ENCODE peak calls at places on chromosomes 2 and 18, in six cellular contexts. R is tibial artery, E is tibial nerve, D is psoas muscle, X is fibroblast of lung, B is SJSA1. J is an unnamed sample. For H3K4me1, the result is how much of the 10 kb centered on the place peaks cover.

GRCh38 chr2:26580751-26581150 is 60.4 kb downstream of the CIB4 start:
- DNase-seq in D (no peak), E (no peak), R (no peak), X (no peak), B (no peak), J (no peak)

GRCh38 chr18:38022247-38022646 is 456.6 kb upstream of the CELF4 start:
- DNase-seq in B (no peak), E (no peak), X (no peak), R (no peak), D (no peak), J (no peak)

GRCh38 chr2:239393401-239393940 is 7.3 kb downstream of the HDAC4 start:
- DNase-seq in E (no peak), D (peak), X (peak), B (no peak), R (no peak), J (no peak)

GRCh38 chr2:203500297-203500696 is 34.8 kb downstream of the RAPH1 start:
- DNase-seq in E (no peak), R (no peak), D (no peak), X (no peak), B (no peak), J (no peak)

GRCh38 chr2:85277416-85278158 is 50.2 kb downstream of the TGOLN2 start:
- DNase-seq in B (peak), R (no peak), X (peak), D (peak), E (peak), J (no peak)

GRCh38 chr18:22490429-22490846 is 72.7 kb upstream of the CTAGE1 start:
- DNase-seq in E (no peak), X (no peak), B (no peak), D (no peak), R (no peak), J (no peak)

GRCh38 chr2:20931346-20931745 is 108.4 kb upstream of the LDAH start:
- DNase-seq in X (no peak), R (no peak), B (no peak), E (no peak), D (no peak), J (no peak)

GRCh38 chr2:229714736-229715541 is 584 bp upstream of the DNER start:
- DNase-seq in D (peak), X (peak), R (peak), E (peak), B (peak), J (peak)

GRCh38 chr2:70981866-70982810 is 3.7 kb downstream of the ANKRD53 start:
- DNase-seq in R (peak), X (no peak), B (no peak), E (no peak), D (no peak), J (no peak)

GRCh38 chr18:44513233-44513632 is 167.5 kb upstream of the SETBP1 start:
- DNase-seq in B (no peak), D (no peak), X (no peak), E (no peak), R (no peak), J (no peak)

GRCh38 chr2:24050041-24050655 is 607 bp downstream of the FKBP1B start:
- DNase-seq in R (peak), E (no peak), D (peak), B (peak), X (peak), J (peak)

GRCh38 chr2:207694811-207695281 is 16.6 kb upstream of the CCNYL1 start:
- DNase-seq in R (no peak), E (no peak), D (no peak), B (no peak), X (no peak), J (no peak)

GRCh38 chr2:121570036-121570664 is 39.5 kb downstream of the RNU4ATAC start:
- DNase-seq in E (no peak), X (no peak), R (no peak), D (no peak), B (no peak), J (no peak)

GRCh38 chr18:9091066-9091476 is 11.4 kb upstream of the NDUFV2 start:
- DNase-seq in B (no peak), X (no peak), E (no peak), D (no peak), R (no peak), J (peak)

GRCh38 chr18:54883816-54884604 is 55.7 kb downstream of the RAB27B start:
- DNase-seq in R (no peak), E (no peak), D (no peak), B (no peak), X (no peak), J (no peak)

GRCh38 chr2:166074430-166074829 is 53.4 kb downstream of the SCN1A start:
- DNase-seq in E (no peak), B (no peak), R (no peak), D (no peak), X (no peak), J (no peak)

GRCh38 chr18:74652392-74652988 is 54.8 kb downstream of the ZNF407 start:
- DNase-seq in D (no peak), R (no peak), E (peak), B (peak), X (peak), J (peak)

GRCh38 chr2:113157897-113158753 is 15.6 kb upstream of the PSD4 start:
- DNase-seq in E (no peak), B (no peak), R (no peak), X (peak), D (no peak), J (no peak)

GRCh38 chr2:211745295-211746097 is 793.1 kb downstream of the ERBB4 start:
- DNase-seq in R (no peak), B (peak), X (peak), D (peak), E (peak), J (no peak)

GRCh38 chr2:21117688-21118087 is 6.1 kb upstream of the TDRD15 start:
- DNase-seq in R (no peak), D (no peak), B (no peak), E (no peak), X (no peak), J (no peak)

GRCh38 chr2:207970825-207971142 is 54.5 kb downstream of the PLEKHM3 start:
- DNase-seq in X (no peak), B (no peak), E (no peak), R (no peak), D (no peak), J (no peak)

GRCh38 chr2:45707661-45708060 is 56.2 kb downstream of the PRKCE start:
- DNase-seq in X (no peak), B (no peak), E (no peak), R (no peak), D (no peak), J (no peak)
- H3K4me1 ChIP-seq in X (under half), B (under half), E (under half), R (under half), D (under half), J (under half)

GRCh38 chr2:234873828-234874173 is 78.0 kb upstream of the SH3BP4 start:
- DNase-seq in E (no peak), R (no peak), X (peak), B (peak), D (peak), J (no peak)

GRCh38 chr2:234873103-234873827 is 78.6 kb upstream of the SH3BP4 start:
- DNase-seq in R (no peak), D (no peak), B (no peak), E (no peak), X (no peak), J (no peak)

GRCh38 chr2:234869164-234869563 is 82.7 kb upstream of the SH3BP4 start:
- DNase-seq in X (no peak), B (no peak), R (no peak), E (no peak), D (no peak), J (no peak)

GRCh38 chr2:234867882-234868285 is 83.9 kb upstream of the SH3BP4 start:
- DNase-seq in E (no peak), R (no peak), X (no peak), B (no peak), D (no peak), J (no peak)

GRCh38 chr2:234869969-234870368 is 81.8 kb upstream of the SH3BP4 start:
- DNase-seq in X (no peak), E (no peak), B (no peak), R (no peak), D (no peak), J (no peak)
- H3K27ac ChIP-seq in X (no peak), E (no peak), B (no peak), R (no peak), D (no peak), J (no peak)

GRCh38 chr18:63255435-63255834 is 64.1 kb downstream of the BCL2 start:
- DNase-seq in X (no peak), B (no peak), E (no peak), D (no peak), R (no peak), J (no peak)
- H3K4me1 ChIP-seq in X (under half), B (under half), E (under half), D (under half), R (under half), J (half or more)

GRCh38 chr2:217070043-217070430 is 210.2 kb upstream of the TNP1 start:
- DNase-seq in R (no peak), E (no peak), B (no peak), D (no peak), X (no peak), J (no peak)
- H3K27ac ChIP-seq in R (no peak), E (no peak), B (no peak), D (no peak), X (no peak), J (no peak)

DNA sequence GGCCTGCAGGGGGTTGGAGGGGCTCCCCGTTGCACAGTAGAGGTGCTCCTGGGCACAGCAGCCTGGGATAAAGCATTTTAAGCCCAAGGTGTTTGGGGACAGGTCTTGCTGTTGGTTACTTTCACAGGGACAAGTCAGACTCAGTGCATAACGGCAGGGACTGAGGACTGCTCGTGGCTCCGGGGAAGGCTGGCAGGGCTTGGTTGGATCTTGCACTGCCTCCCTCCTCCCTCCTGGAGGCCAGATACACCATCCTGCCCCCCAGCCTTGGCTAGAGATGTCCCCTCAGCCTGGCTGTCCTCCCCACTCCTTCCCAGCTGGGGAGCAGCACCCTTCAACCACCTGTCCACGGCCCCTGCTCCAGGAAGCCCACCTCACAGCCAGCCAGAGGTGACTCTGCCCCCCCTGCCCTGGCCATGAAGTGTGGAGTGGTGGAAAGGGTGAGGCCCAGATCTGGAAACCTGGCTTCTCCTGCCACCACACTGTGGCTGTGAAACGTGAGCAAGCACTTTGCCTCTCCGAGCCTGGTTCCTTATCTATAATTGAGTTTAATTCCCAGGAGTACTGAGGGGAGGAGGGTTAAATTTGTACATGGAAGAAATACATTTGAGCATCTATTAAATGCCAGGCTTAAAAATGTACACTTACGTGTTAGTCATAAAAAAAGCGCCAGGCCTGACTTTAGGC is 67.1 kb upstream of the TAF1B start:
- DNase-seq in D (no peak), E (no peak), X (no peak), R (no peak), B (no peak), J (no peak)
- H3K4me1 ChIP-seq in D (under half), E (under half), X (under half), R (under half), B (under half), J (under half)

GRCh38 chr2:170771049-170771937 is 1.1 kb downstream of the ERICH2 start:
- DNase-seq in R (no peak), B (peak), E (peak), D (no peak), X (peak), J (peak)
- H3K27ac ChIP-seq in R (peak), B (no peak), E (peak), D (peak), X (no peak), J (no peak)

DNA sequence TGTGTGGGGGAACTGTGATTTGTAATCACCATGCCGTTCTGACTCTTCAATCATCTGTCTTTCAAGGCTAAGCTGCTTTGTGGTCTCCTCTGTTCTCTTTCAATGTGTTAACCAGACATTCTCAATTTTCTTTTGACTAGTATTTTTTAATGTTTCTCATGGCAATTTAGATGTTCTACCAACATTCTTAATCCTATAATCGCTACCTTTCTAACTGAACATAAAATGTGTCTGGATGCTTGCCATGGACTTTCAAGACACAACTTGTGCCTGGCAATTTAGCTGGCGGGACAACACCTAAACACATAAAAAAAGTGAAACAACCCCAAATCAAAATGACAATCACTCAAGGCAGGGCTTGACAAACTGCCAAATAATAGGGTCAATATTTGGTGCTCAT is 135.0 kb upstream of the ACKR3 start:
- DNase-seq in R (no peak), B (no peak), X (no peak), D (no peak), E (no peak), J (no peak)
- H3K4me1 ChIP-seq in R (under half), B (under half), X (under half), D (under half), E (under half), J (under half)

DNA sequence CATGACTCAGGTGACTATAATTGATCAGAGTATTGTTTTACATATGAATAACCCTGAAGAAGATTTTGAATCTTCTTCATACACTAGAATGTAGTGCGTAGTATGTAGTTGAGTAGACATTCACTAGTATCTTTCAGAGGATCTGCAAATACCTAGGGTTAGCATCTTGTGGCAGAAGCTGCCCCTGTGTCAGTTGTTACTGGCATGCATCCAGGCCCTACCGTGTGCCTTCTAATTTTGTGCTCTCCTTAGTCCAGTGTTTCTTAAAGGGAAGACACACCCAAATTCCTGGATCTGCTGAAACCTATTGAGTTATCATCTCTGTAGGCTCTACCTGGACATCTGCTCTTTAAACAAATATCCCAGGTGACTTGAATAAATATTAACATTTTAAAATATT is 99.7 kb upstream of the SERTAD2 start:
- DNase-seq in B (no peak), E (no peak), D (no peak), X (no peak), R (no peak), J (no peak)
- H3K27ac ChIP-seq in B (no peak), E (no peak), D (peak), X (no peak), R (no peak), J (no peak)

GRCh38 chr2:46552086-46552485 is 72.7 kb downstream of the TMEM247 start:
- DNase-seq in X (no peak), D (no peak), E (no peak), R (no peak), B (no peak), J (no peak)
- H3K4me1 ChIP-seq in X (under half), D (half or more), E (under half), R (under half), B (under half), J (under half)